ENCODE peak calls at places on chromosomes 6 and 20, in four cellular contexts. C is H1, E is IMR-90, O is mesendoderm. W is an unnamed sample.
A peak's percentile ranks its signal among the peaks of the same experiment; 100 is the strongest.

GRCh38 chr6:33781105-33781975 is 7.6 kb downstream of the LEMD2 start:
- DNase-seq in E (no peak), C (peak; percentile 87), O (peak; percentile 96), W (peak; percentile 93)

GRCh38 chr6:8219352-8219943 is 117.1 kb upstream of the EEF1E1 start:
- DNase-seq in C (no peak), O (peak; percentile 57), E (peak; percentile 63), W (no peak)

GRCh38 chr6:129370268-129370916 is 339.6 kb downstream of the ARHGAP18 start:
- DNase-seq in O (peak; percentile 67), C (peak; percentile 5), E (peak; percentile 57), W (peak; percentile 30)

GRCh38 chr6:135146160-135146920 is 34.8 kb upstream of the MYB start:
- DNase-seq in O (peak; percentile 12), C (no peak), E (peak; percentile 80), W (no peak)

GRCh38 chr6:158879180-158879579 is 60.0 kb upstream of the EZR start:
- DNase-seq in O (peak; percentile 48), C (no peak), E (no peak), W (peak; percentile 53)

GRCh38 chr6:14516947-14517346 is 399.4 kb downstream of the CD83 start:
- DNase-seq in O (no peak), E (no peak), C (no peak), W (no peak)

GRCh38 chr6:37244430-37245310 is 12.9 kb upstream of the TBC1D22B start:
- DNase-seq in O (no peak), C (no peak), E (peak; percentile 100), W (no peak)

GRCh38 chr6:5051394-5051793 is 33.7 kb upstream of the PPP1R3G start:
- DNase-seq in C (no peak), O (no peak), E (no peak), W (no peak)

GRCh38 chr20:6614836-6615235 is 152.7 kb upstream of the BMP2 start:
- DNase-seq in C (no peak), O (no peak), E (no peak), W (no peak)

GRCh38 chr6:113291751-113292445 is 565.2 kb upstream of the MARCKS start:
- DNase-seq in E (peak; percentile 51), C (no peak), O (no peak), W (no peak)

GRCh38 chr6:43125555-43125954 is 45.5 kb upstream of the SRF start:
- DNase-seq in C (no peak), O (no peak), E (no peak), W (no peak)

GRCh38 chr6:153231048-153231635 is 100.1 kb upstream of the RGS17 start:
- DNase-seq in C (peak; percentile 58), E (peak; percentile 12), O (peak; percentile 63), W (peak; percentile 76)

GRCh38 chr20:34300809-34301586 is 2.2 kb downstream of the AHCY start:
- DNase-seq in O (peak; percentile 58), C (no peak), E (no peak), W (no peak)

GRCh38 chr6:4253604-4254211 is 118.3 kb upstream of the ECI2 start:
- DNase-seq in E (peak; percentile 83), O (no peak), C (no peak), W (no peak)

GRCh38 chr6:74733830-74734591 is 471.8 kb downstream of the COL12A1 start:
- DNase-seq in O (no peak), C (no peak), E (no peak), W (no peak)

GRCh38 chr6:83378621-83379388 is 52.0 kb downstream of the ME1 start:
- DNase-seq in E (peak; percentile 76), C (no peak), O (no peak), W (no peak)

GRCh38 chr20:39638671-39639070 is 676.5 kb downstream of the DHX35 start:
- DNase-seq in C (no peak), E (no peak), O (no peak), W (no peak)

GRCh38 chr6:132247381-132248159 is 153.7 kb downstream of the MOXD1 start:
- DNase-seq in E (peak; percentile 78), O (no peak), C (no peak), W (no peak)

GRCh38 chr6:126824226-126824625 is 294.2 kb upstream of the RSPO3 start:
- DNase-seq in O (peak; percentile 78), E (no peak), C (no peak), W (no peak)

GRCh38 chr6:15264902-15265761 is 19.3 kb downstream of the JARID2 start:
- DNase-seq in O (no peak), E (peak; percentile 79), C (no peak), W (no peak)

GRCh38 chr6:101770116-101770515 is 376.6 kb downstream of the GRIK2 start:
- DNase-seq in E (no peak), O (no peak), C (no peak), W (no peak)

GRCh38 chr6:84618836-84619235 is 145.6 kb downstream of the TBX18 start:
- DNase-seq in O (peak; percentile 90), C (no peak), E (peak; percentile 86), W (peak; percentile 53)

GRCh38 chr20:22568872-22569344 is 15.5 kb downstream of the FOXA2 start:
- DNase-seq in C (no peak), E (no peak), O (peak; percentile 19), W (no peak)

GRCh38 chr6:127222418-127222817 is 44.2 kb upstream of the RNF146 start:
- DNase-seq in E (no peak), O (no peak), C (no peak), W (no peak)

GRCh38 chr6:147106759-147107401 is 97.3 kb upstream of the STXBP5 start:
- DNase-seq in O (no peak), C (no peak), E (peak; percentile 83), W (no peak)

GRCh38 chr6:30002871-30003270 is 58.2 kb upstream of the POLR1H start:
- DNase-seq in E (peak; percentile 48), C (no peak), O (no peak), W (no peak)

GRCh38 chr6:36622901-36623546 is 28.9 kb downstream of the SRSF3 start:
- DNase-seq in O (no peak), E (no peak), C (no peak), W (no peak)

GRCh38 chr6:37011656-37012378 is 6.4 kb downstream of the FGD2 start:
- DNase-seq in E (peak; percentile 79), O (no peak), C (no peak), W (no peak)

GRCh38 chr6:42514746-42515145 is 49.1 kb upstream of the UBR2 start:
- DNase-seq in C (no peak), E (no peak), O (no peak), W (no peak)

GRCh38 chr20:63979549-63980316 is at the start of gene SAMD10:
- DNase-seq in C (no peak), O (peak; percentile 42), E (peak; percentile 53), W (peak; percentile 60)

GRCh38 chr6:161984707-161985106 is 710.8 kb upstream of the AGPAT4 start:
- DNase-seq in E (no peak), O (no peak), C (no peak), W (no peak)

GRCh38 chr6:107576852-107577251 is 86.9 kb downstream of the SOBP start:
- DNase-seq in O (no peak), C (no peak), E (peak; percentile 81), W (no peak)

GRCh38 chr6:31967926-31968320 is 4.0 kb downstream of the DXO start:
- DNase-seq in O (no peak), E (no peak), C (no peak), W (no peak)

GRCh38 chr6:130033999-130034814 is 15.8 kb downstream of the L3MBTL3 start:
- DNase-seq in C (no peak), E (peak; percentile 90), O (no peak), W (no peak)

GRCh38 chr6:138600726-138601125 is 101.4 kb upstream of the NHSL1 start:
- DNase-seq in C (no peak), O (no peak), E (peak; percentile 84), W (no peak)

GRCh38 chr6:135941275-135941674 is 89.8 kb downstream of the PDE7B start:
- DNase-seq in C (no peak), O (no peak), E (peak; percentile 66), W (no peak)

GRCh38 chr20:58895796-58896180 is 43.3 kb downstream of the GNAS start:
- DNase-seq in O (no peak), C (no peak), E (no peak), W (no peak)
- H4K5ac ChIP-seq in O (no peak overlapping the region), C (no peak overlapping the region), E (no peak overlapping the region), W (no peak overlapping the region)

GRCh38 chr20:47319517-47320252 is 36.8 kb downstream of the ZMYND8 start:
- DNase-seq in O (peak; percentile 98), C (peak; percentile 93), E (peak; percentile 74), W (peak; percentile 94)

GRCh38 chr20:47317127-47317895 is 39.2 kb downstream of the ZMYND8 start:
- DNase-seq in O (peak; percentile 97), C (no peak), E (peak; percentile 98), W (peak; percentile 85)

GRCh38 chr20:47316776-47317126 is 39.7 kb downstream of the ZMYND8 start:
- DNase-seq in E (no peak), C (no peak), O (no peak), W (no peak)

GRCh38 chr20:47318027-47318595 is 38.4 kb downstream of the ZMYND8 start:
- DNase-seq in C (peak; percentile 59), E (peak; percentile 65), O (peak; percentile 76), W (peak; percentile 73)

DNA sequence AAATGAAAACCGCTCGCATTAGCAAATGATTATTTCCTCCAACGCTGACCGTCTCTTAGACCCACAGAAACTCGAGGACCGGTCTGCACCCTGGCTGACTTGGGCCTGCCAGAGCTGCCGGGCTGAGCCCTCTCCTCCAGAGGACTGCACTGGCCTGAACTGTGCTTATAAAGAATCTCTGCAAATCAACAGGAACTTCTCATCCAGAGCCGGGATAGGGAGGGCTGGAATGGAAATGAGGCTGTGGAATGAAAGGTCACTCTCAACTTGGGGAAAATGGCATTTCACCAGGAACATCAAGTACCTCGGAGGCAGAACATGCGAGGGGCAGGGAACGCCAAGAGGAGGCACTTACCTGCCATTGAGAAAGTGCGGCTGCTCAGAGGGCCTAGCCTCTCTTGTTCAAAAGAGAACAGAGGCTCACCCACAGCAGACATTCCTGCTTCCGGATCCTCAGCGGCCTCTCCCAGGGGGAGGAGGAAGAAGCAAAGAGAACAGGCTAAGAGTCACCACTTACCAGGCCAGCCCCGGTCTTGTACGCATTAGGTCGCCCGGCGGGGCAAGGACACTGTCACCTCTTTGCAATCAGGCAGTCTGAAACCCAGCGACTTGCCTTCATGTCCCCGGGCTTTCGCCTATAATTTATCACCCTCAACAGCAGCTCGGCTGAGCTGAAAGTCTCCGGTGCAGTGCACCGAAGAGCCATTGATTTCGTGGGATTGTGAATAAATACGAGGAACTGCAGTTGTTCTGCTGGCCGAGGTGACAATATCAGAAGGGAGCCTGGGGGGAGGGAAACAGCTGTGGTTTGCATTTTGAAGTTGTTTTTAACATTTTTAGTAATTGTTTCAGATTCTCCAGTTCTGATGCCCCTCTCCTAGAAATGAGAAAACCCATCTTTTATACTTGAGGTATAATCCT is 37.6 kb downstream of the ZMYND8 start:
- DNase-seq in O (peak; percentile 91), E (peak; percentile 69), C (no peak), W (peak; percentile 79)
- H3K79me1 ChIP-seq in O (peaks cover 17% of the 10 kb centered on the region), E (peaks cover 85% of the 10 kb centered on the region), C (peaks cover 8% of the 10 kb centered on the region), W (no peaks in the 10 kb centered on the region)

GRCh38 chr20:52905235-52905634 is 66.9 kb upstream of the TSHZ2 start:
- DNase-seq in O (peak; percentile 12), C (no peak), E (no peak), W (no peak)
- H4K5ac ChIP-seq in O (no peak overlapping the region), C (no peak overlapping the region), E (no peak overlapping the region), W (no peak overlapping the region)

DNA sequence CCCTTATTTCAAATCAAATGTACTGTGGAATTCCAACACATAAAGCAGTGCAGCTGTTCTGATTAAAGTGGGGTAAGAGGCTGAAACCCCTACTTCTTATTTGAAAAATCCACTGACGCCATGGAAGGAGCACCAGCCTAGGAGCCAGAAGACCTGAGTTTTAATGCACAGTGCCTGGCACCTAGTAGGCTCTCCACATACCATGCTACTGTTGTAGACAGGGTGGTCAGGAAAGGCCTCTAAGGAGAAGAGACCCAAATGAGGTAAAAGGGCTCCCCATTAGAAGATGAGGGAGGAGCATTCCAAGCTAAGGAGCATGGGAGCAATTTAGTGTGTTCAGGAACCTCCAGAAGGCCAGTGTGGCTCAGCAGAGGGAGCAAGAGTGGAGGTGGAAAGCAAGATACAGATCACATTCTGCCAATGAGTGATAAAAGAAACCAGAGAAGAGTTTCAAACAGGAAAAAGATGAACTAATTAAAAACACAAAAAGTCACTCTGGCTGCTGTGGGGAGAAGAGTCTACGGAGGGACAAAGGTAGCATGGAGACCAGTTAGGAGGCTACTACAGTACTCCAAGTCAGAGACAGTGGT is 11.8 kb upstream of the ZNF76 start:
- DNase-seq in O (no peak), C (no peak), E (no peak), W (no peak)
- H3K79me1 ChIP-seq in O (peaks cover 5% of the 10 kb centered on the region), C (no peaks in the 10 kb centered on the region), E (peaks cover 64% of the 10 kb centered on the region), W (no peaks in the 10 kb centered on the region)

W was measured in H9.